ENCODE peak calls at places on chromosomes 11 and 22, in five cellular contexts. W is left ventricle myocardium inferior, M is colonic mucosa, S is astrocyte, G is PC-3. B is an unnamed sample. For H3K36me3, the result is how much of the 10 kb centered on the place peaks cover.

GRCh38 chr11:89608234-89608966 is 101.7 kb upstream of the TRIM77 start:
- DNase-seq in S (no peak), G (no peak), W (no peak), M (no peak), B (no peak)

GRCh38 chr11:33952805-33953204 is 60.9 kb upstream of the LMO2 start:
- DNase-seq in W (no peak), G (no peak), S (no peak), M (no peak), B (no peak)

GRCh38 chr11:33376331-33377099 is 119.3 kb downstream of the HIPK3 start:
- DNase-seq in G (no peak), M (no peak), S (peak), W (no peak), B (no peak)

GRCh38 chr22:50595189-50595588 is 5.4 kb upstream of the MAPK8IP2 start:
- DNase-seq in W (no peak), M (no peak), G (no peak), S (no peak), B (no peak)

GRCh38 chr11:12160680-12161079 is 50.3 kb downstream of the MICAL2 start:
- DNase-seq in W (no peak), M (no peak), S (peak), G (no peak), B (no peak)

GRCh38 chr11:122440783-122441701 is 214.5 kb upstream of the UBASH3B start:
- DNase-seq in M (peak), W (peak), G (no peak), S (peak), B (no peak)

GRCh38 chr11:19355601-19356000 is 114.9 kb upstream of the E2F8 start:
- DNase-seq in W (no peak), M (no peak), S (no peak), G (no peak), B (no peak)

GRCh38 chr22:47698906-47699305 is 936.5 kb downstream of the TBC1D22A start:
- DNase-seq in S (no peak), G (no peak), W (no peak), M (no peak), B (no peak)

GRCh38 chr11:110982214-110982613 is 263.3 kb upstream of the POU2AF2 start:
- DNase-seq in M (no peak), G (no peak), W (no peak), S (no peak), B (no peak)

GRCh38 chr22:44530106-44530505 is 32.1 kb upstream of the RTL6 start:
- DNase-seq in W (no peak), G (no peak), M (no peak), S (no peak), B (no peak)

GRCh38 chr11:315051-315481 is 1.2 kb downstream of the IFITM1 start:
- DNase-seq in W (no peak), G (no peak), S (no peak), M (no peak), B (no peak)

GRCh38 chr11:73197348-73197747 is 20.7 kb upstream of the P2RY2 start:
- DNase-seq in G (peak), S (no peak), M (peak), W (no peak), B (peak)

GRCh38 chr11:83827940-83828554 is 541.9 kb upstream of the CCDC90B start:
- DNase-seq in S (peak), G (peak), W (no peak), M (no peak), B (peak)

GRCh38 chr11:134512791-134513538 is 100.9 kb upstream of the B3GAT1 start:
- DNase-seq in W (no peak), G (no peak), M (no peak), S (no peak), B (no peak)

DNA sequence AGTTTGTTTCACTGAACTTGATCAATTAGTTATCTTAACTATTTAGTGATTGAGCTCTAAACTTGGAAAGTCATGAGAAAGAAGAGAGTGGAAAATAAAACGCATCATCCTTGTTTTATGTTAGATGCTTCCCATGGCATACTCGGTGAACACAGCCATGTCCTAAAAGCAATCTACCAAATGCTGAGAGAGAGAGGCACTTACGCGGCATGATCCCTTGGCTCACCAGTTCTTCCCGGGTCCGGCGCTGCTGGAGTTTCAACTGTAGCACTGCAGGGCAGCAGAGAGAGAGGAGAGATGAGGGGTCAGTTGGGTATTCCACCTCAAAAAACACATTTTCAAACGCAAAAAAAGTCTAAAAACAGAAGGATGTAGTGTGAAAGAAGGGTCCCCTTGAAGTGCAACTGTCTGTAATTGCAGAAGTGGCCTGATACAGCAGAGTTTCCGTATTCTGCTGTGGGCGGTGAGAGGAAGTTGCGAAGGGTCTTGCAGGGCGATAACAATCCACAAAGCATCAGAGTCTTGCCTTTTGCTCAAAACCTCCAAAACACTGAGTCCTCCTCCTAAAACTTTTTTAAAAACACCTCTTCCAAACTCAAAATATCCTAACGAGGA is 92.7 kb downstream of the SGSM3 start:
- DNase-seq in W (no peak), M (peak), S (no peak), G (no peak), B (no peak)
- H3K4me3 ChIP-seq in W (peak), M (peak), S (no peak), G (no peak), B (no peak)

DNA sequence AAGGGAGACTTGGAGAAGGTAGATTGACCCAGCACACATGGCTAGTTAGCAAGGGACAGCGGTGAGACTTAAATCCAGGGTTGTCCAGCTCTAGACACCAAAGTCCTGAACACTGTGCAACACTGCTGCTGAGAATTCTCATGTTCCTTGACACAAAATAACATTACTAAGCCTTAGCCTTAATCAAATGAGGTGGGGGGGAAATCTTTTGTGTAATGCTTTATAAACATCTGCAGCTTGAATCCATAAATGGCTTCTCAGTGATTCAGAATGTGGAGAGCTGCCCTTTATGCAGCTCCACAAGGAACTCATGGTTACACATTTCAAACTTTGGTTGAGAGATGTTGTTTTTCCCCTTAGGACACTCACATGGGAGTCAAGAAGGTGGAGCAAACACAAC is 80.0 kb downstream of the CD44 start:
- DNase-seq in W (no peak), G (no peak), M (no peak), S (peak), B (no peak)
- H3K36me3 ChIP-seq in W (under half), G (half or more), M (under half), S (half or more), B (under half)

GRCh38 chr11:66555416-66555815 is 8.7 kb downstream of the ACTN3 start:
- DNase-seq in W (no peak), G (no peak), M (no peak), S (no peak), B (no peak)
- TF ChIP-seq CTCF in W (no peak), G (no peak), M (no peak), S (no peak), B (no peak)

GRCh38 chr22:30245985-30246901 is at the start of gene LIF:
- DNase-seq in G (no peak), M (peak), S (peak), W (no peak), B (peak)

GRCh38 chr22:30248484-30248883 is 1.9 kb upstream of the LIF start:
- DNase-seq in G (no peak), M (no peak), W (no peak), S (no peak), B (no peak)

GRCh38 chr22:30247974-30248373 is 1.4 kb upstream of the LIF start:
- DNase-seq in S (no peak), G (no peak), W (no peak), M (peak), B (no peak)

GRCh38 chr22:30247561-30247960 is 1.0 kb upstream of the LIF start:
- DNase-seq in G (no peak), W (no peak), M (peak), S (no peak), B (no peak)

GRCh38 chr22:30246962-30247376 is 410 bp upstream of the LIF start:
- DNase-seq in S (no peak), M (peak), W (no peak), G (no peak), B (no peak)
- H3K4me3 ChIP-seq in S (peak), M (peak), W (peak), G (no peak), B (peak)

DNA sequence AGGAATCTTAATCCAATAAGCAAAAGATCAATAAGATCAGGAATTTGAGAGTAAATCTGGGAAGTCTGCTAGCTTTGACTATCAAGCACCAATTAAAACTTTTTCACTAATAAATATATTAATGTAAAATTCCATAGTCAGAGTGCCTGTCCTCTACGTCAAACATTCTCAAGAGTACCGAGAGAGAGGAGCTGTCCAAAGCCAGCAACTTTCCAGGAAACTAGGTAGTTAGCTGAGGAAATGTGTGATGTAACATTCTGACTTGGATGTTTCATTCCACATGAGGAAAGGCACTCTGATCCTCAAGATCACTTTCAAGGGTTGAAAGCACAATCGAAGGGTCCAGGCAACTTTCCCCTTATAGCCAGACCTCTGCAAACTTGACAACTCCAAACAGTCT is 113.2 kb downstream of the STK33 start:
- DNase-seq in W (no peak), S (no peak), G (no peak), M (no peak), B (no peak)
- H3K36me3 ChIP-seq in W (under half), S (under half), G (under half), M (under half), B (under half)

DNA sequence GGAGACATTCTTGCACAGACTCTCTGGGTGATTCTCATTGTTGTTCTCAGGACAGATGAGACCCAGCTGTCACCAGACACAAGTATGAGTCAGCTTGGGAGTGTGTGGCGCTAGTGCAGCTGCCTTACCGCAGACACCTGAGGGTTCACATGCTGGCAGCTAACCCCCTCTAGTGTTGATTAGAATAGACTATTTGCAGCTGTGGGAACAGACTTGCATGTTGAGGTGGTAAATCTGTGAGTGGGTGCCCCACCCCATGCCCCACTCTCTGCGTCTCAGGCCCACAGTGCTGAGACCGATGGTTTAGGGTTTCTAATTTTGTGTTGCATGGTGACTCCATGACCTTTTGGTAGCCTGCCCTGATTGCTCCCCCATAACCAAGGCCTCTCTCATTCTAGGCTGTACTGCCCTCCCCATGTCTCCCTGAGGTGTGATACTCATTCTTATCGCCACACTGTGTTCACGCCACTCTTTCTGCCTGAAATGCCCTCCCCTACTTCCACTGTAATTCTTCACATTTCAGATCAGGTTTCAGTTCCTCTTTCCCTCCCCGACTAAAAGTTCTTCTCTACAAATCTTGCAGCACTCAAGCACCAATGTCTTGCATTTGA is 73.7 kb upstream of the KIRREL3 start:
- DNase-seq in S (peak), W (no peak), M (peak), G (peak), B (peak)
- TF ChIP-seq CTCF in S (peak), W (no peak), M (no peak), G (peak), B (no peak)

DNA sequence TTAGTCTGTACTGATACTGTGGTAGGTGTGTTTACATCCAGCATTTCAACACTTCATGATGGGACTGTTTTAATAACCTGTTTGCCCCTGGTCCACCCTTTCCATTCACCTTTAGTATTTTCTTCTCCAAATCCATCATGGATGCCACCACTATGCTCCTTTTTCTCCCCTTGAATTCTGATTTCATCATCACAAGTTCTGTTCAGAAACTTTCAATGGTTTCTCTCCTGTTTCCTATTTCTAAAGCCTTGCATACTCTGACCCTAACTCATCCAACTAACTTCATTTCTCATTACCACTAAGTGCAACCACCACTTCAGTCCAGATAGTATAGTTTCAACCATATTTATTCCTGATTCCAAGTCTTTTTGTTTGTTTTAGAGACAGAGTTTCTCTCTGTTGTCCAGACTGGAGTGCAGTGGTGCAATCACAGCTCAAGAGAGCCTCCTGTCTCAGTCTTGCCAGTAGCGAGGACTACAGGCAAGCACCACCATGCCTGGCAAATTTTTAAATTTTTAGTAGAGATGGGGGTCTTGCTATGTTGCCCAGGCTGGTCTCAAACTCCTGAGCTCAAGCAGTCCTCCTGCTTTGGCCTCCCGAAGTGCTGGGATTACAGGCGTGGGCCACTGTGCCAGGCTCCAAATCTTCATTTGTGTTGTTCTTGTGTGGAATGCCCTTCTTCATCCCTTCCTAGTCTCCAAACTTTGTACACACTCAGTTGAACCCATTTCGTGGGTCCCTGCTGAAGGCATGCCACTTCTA is 1.2 kb upstream of the LIN7C start:
- DNase-seq in G (no peak), W (no peak), M (no peak), S (no peak), B (no peak)
- H3K4me3 ChIP-seq in G (peak), W (peak), M (no peak), S (peak), B (peak)